ENCODE peak calls at places on chromosomes 7 and 10, in ten cellular contexts. One of them, this sample, is unnamed.

GRCh38 chr7:140899883-140900282 is 24.8 kb downstream of the BRAF start:
- DNase-seq in HFF-Myc: no peak
- DNase-seq in retinal pigment epithelial cell: no peak
- DNase-seq in A549: no peak
- DNase-seq in lower leg skin: no peak
- DNase-seq in fibroblast of the aortic adventitia: no peak
- DNase-seq in B cell: no peak
- DNase-seq in left ventricle myocardium inferior: no peak
- DNase-seq in cardiac muscle cell: peak
- DNase-seq in activated CD8-positive, alpha-beta T cell treated with anti-CD3 and anti-CD28 coated beads for 36 hours: no peak
- DNase-seq in this sample: no peak

GRCh38 chr7:134827889-134828288 is 48.5 kb downstream of the CALD1 start:
- DNase-seq in HFF-Myc: peak
- DNase-seq in retinal pigment epithelial cell: no peak
- DNase-seq in A549: no peak
- DNase-seq in lower leg skin: no peak
- DNase-seq in fibroblast of the aortic adventitia: peak
- DNase-seq in B cell: no peak
- DNase-seq in left ventricle myocardium inferior: no peak
- DNase-seq in cardiac muscle cell: no peak
- DNase-seq in activated CD8-positive, alpha-beta T cell treated with anti-CD3 and anti-CD28 coated beads for 36 hours: no peak
- DNase-seq in this sample: no peak

GRCh38 chr10:119207713-119208552 is 562 bp downstream of the GRK5 start:
- DNase-seq in HFF-Myc: no peak
- DNase-seq in retinal pigment epithelial cell: no peak
- DNase-seq in A549: peak
- DNase-seq in lower leg skin: peak
- DNase-seq in fibroblast of the aortic adventitia: peak
- DNase-seq in B cell: no peak
- DNase-seq in left ventricle myocardium inferior: peak
- DNase-seq in cardiac muscle cell: peak
- DNase-seq in activated CD8-positive, alpha-beta T cell treated with anti-CD3 and anti-CD28 coated beads for 36 hours: peak
- DNase-seq in this sample: peak

GRCh38 chr7:121198502-121198901 is 130.3 kb upstream of the WNT16 start:
- DNase-seq in HFF-Myc: no peak
- DNase-seq in retinal pigment epithelial cell: no peak
- DNase-seq in A549: no peak
- DNase-seq in lower leg skin: no peak
- DNase-seq in fibroblast of the aortic adventitia: no peak
- DNase-seq in B cell: no peak
- DNase-seq in left ventricle myocardium inferior: no peak
- DNase-seq in cardiac muscle cell: no peak
- DNase-seq in activated CD8-positive, alpha-beta T cell treated with anti-CD3 and anti-CD28 coated beads for 36 hours: no peak
- DNase-seq in this sample: no peak

GRCh38 chr7:130490888-130491771 is 755 bp upstream of the MEST start:
- DNase-seq in HFF-Myc: no peak
- DNase-seq in retinal pigment epithelial cell: no peak
- DNase-seq in A549: no peak
- DNase-seq in lower leg skin: no peak
- DNase-seq in fibroblast of the aortic adventitia: peak
- DNase-seq in B cell: peak
- DNase-seq in left ventricle myocardium inferior: no peak
- DNase-seq in cardiac muscle cell: peak
- DNase-seq in activated CD8-positive, alpha-beta T cell treated with anti-CD3 and anti-CD28 coated beads for 36 hours: peak
- DNase-seq in this sample: peak

GRCh38 chr10:71767420-71768035 is 5.8 kb downstream of the VSIR start:
- DNase-seq in HFF-Myc: no peak
- DNase-seq in retinal pigment epithelial cell: no peak
- DNase-seq in A549: peak
- DNase-seq in lower leg skin: no peak
- DNase-seq in fibroblast of the aortic adventitia: peak
- DNase-seq in B cell: no peak
- DNase-seq in left ventricle myocardium inferior: peak
- DNase-seq in cardiac muscle cell: no peak
- DNase-seq in activated CD8-positive, alpha-beta T cell treated with anti-CD3 and anti-CD28 coated beads for 36 hours: no peak
- DNase-seq in this sample: peak

GRCh38 chr10:484925-485661 is 204.4 kb downstream of the DIP2C start:
- DNase-seq in HFF-Myc: no peak
- DNase-seq in retinal pigment epithelial cell: no peak
- DNase-seq in A549: no peak
- DNase-seq in lower leg skin: no peak
- DNase-seq in fibroblast of the aortic adventitia: peak
- DNase-seq in B cell: no peak
- DNase-seq in left ventricle myocardium inferior: no peak
- DNase-seq in cardiac muscle cell: no peak
- DNase-seq in activated CD8-positive, alpha-beta T cell treated with anti-CD3 and anti-CD28 coated beads for 36 hours: peak
- DNase-seq in this sample: no peak

GRCh38 chr10:16606421-16606820 is 84.7 kb upstream of the C1QL3 start:
- DNase-seq in HFF-Myc: peak
- DNase-seq in retinal pigment epithelial cell: no peak
- DNase-seq in A549: no peak
- DNase-seq in lower leg skin: no peak
- DNase-seq in fibroblast of the aortic adventitia: no peak
- DNase-seq in B cell: no peak
- DNase-seq in left ventricle myocardium inferior: no peak
- DNase-seq in cardiac muscle cell: no peak
- DNase-seq in activated CD8-positive, alpha-beta T cell treated with anti-CD3 and anti-CD28 coated beads for 36 hours: no peak
- DNase-seq in this sample: no peak

GRCh38 chr10:102646610-102647432 is 2.5 kb downstream of the TRIM8 start:
- DNase-seq in HFF-Myc: no peak
- DNase-seq in retinal pigment epithelial cell: no peak
- DNase-seq in A549: no peak
- DNase-seq in lower leg skin: peak
- DNase-seq in fibroblast of the aortic adventitia: peak
- DNase-seq in B cell: no peak
- DNase-seq in left ventricle myocardium inferior: no peak
- DNase-seq in cardiac muscle cell: peak
- DNase-seq in activated CD8-positive, alpha-beta T cell treated with anti-CD3 and anti-CD28 coated beads for 36 hours: peak
- DNase-seq in this sample: peak

GRCh38 chr7:24942226-24942625 is 37.8 kb downstream of the OSBPL3 start:
- DNase-seq in HFF-Myc: no peak
- DNase-seq in retinal pigment epithelial cell: no peak
- DNase-seq in A549: no peak
- DNase-seq in lower leg skin: no peak
- DNase-seq in fibroblast of the aortic adventitia: no peak
- DNase-seq in B cell: no peak
- DNase-seq in left ventricle myocardium inferior: no peak
- DNase-seq in cardiac muscle cell: no peak
- DNase-seq in activated CD8-positive, alpha-beta T cell treated with anti-CD3 and anti-CD28 coated beads for 36 hours: no peak
- DNase-seq in this sample: no peak

GRCh38 chr7:83655951-83656556 is 7.1 kb upstream of the SEMA3E start:
- DNase-seq in HFF-Myc: no peak
- DNase-seq in retinal pigment epithelial cell: peak
- DNase-seq in A549: peak
- DNase-seq in lower leg skin: no peak
- DNase-seq in fibroblast of the aortic adventitia: peak
- DNase-seq in B cell: no peak
- DNase-seq in left ventricle myocardium inferior: no peak
- DNase-seq in cardiac muscle cell: peak
- DNase-seq in activated CD8-positive, alpha-beta T cell treated with anti-CD3 and anti-CD28 coated beads for 36 hours: peak
- DNase-seq in this sample: no peak

GRCh38 chr10:75211007-75211735 is 575 bp downstream of the VDAC2 start:
- DNase-seq in HFF-Myc: no peak
- DNase-seq in retinal pigment epithelial cell: no peak
- DNase-seq in A549: peak
- DNase-seq in lower leg skin: no peak
- DNase-seq in fibroblast of the aortic adventitia: peak
- DNase-seq in B cell: peak
- DNase-seq in left ventricle myocardium inferior: no peak
- DNase-seq in cardiac muscle cell: peak
- DNase-seq in activated CD8-positive, alpha-beta T cell treated with anti-CD3 and anti-CD28 coated beads for 36 hours: peak
- DNase-seq in this sample: no peak

GRCh38 chr10:132109341-132110072 is 43.8 kb downstream of the JAKMIP3 start:
- DNase-seq in HFF-Myc: no peak
- DNase-seq in retinal pigment epithelial cell: no peak
- DNase-seq in A549: no peak
- DNase-seq in lower leg skin: no peak
- DNase-seq in fibroblast of the aortic adventitia: peak
- DNase-seq in B cell: no peak
- DNase-seq in left ventricle myocardium inferior: peak
- DNase-seq in cardiac muscle cell: no peak
- DNase-seq in activated CD8-positive, alpha-beta T cell treated with anti-CD3 and anti-CD28 coated beads for 36 hours: no peak
- DNase-seq in this sample: no peak

GRCh38 chr7:41579961-41580935 is 122.6 kb downstream of the INHBA start:
- DNase-seq in HFF-Myc: peak
- DNase-seq in retinal pigment epithelial cell: peak
- DNase-seq in A549: peak
- DNase-seq in lower leg skin: no peak
- DNase-seq in fibroblast of the aortic adventitia: peak
- DNase-seq in B cell: no peak
- DNase-seq in left ventricle myocardium inferior: no peak
- DNase-seq in cardiac muscle cell: no peak
- DNase-seq in activated CD8-positive, alpha-beta T cell treated with anti-CD3 and anti-CD28 coated beads for 36 hours: no peak
- DNase-seq in this sample: no peak

GRCh38 chr10:124744688-124745055 is 494 bp upstream of the FAM53B start:
- DNase-seq in HFF-Myc: peak
- DNase-seq in retinal pigment epithelial cell: no peak
- DNase-seq in A549: peak
- DNase-seq in lower leg skin: no peak
- DNase-seq in fibroblast of the aortic adventitia: peak
- DNase-seq in B cell: no peak
- DNase-seq in left ventricle myocardium inferior: no peak
- DNase-seq in cardiac muscle cell: no peak
- DNase-seq in activated CD8-positive, alpha-beta T cell treated with anti-CD3 and anti-CD28 coated beads for 36 hours: no peak
- DNase-seq in this sample: no peak

DNA sequence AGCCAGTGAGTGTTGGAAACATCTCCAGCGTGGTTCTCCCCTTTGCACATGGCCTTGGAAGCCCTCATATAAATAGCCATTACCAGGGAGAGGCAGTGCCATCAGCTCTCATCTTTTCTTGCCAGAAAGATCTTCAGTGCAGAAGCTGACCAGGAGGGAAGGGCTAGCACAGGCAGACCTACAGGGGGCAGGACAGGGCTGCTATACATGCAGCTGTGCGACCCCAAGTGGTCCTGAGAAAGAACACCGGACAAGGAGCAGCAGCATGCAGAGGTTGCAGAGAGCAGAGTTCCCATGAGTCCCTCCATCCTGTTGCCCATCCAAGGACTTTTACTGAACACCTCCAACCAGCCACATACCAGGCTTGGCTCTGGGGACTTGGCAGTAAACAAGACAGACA is 17.1 kb downstream of the GRID1 start:
- DNase-seq in HFF-Myc: peak
- DNase-seq in retinal pigment epithelial cell: no peak
- DNase-seq in A549: peak
- DNase-seq in lower leg skin: no peak
- DNase-seq in fibroblast of the aortic adventitia: no peak
- DNase-seq in B cell: no peak
- DNase-seq in left ventricle myocardium inferior: no peak
- DNase-seq in cardiac muscle cell: peak
- DNase-seq in activated CD8-positive, alpha-beta T cell treated with anti-CD3 and anti-CD28 coated beads for 36 hours: peak
- DNase-seq in this sample: no peak
- TF ChIP-seq CTCF in HFF-Myc: peak
- TF ChIP-seq CTCF in retinal pigment epithelial cell: peak
- TF ChIP-seq CTCF in A549: peak
- TF ChIP-seq CTCF in lower leg skin: no peak
- TF ChIP-seq CTCF in fibroblast of the aortic adventitia: peak
- TF ChIP-seq CTCF in B cell: no peak
- TF ChIP-seq CTCF in left ventricle myocardium inferior: no peak
- TF ChIP-seq CTCF in cardiac muscle cell: peak
- TF ChIP-seq CTCF in activated CD8-positive, alpha-beta T cell treated with anti-CD3 and anti-CD28 coated beads for 36 hours: no peak
- TF ChIP-seq CTCF in this sample: no peak

GRCh38 chr10:117443677-117444022 is 68.4 kb upstream of the PDZD8 start:
- DNase-seq in HFF-Myc: no peak
- DNase-seq in retinal pigment epithelial cell: no peak
- DNase-seq in A549: no peak
- DNase-seq in lower leg skin: no peak
- DNase-seq in fibroblast of the aortic adventitia: no peak
- DNase-seq in B cell: no peak
- DNase-seq in left ventricle myocardium inferior: no peak
- DNase-seq in cardiac muscle cell: no peak
- DNase-seq in activated CD8-positive, alpha-beta T cell treated with anti-CD3 and anti-CD28 coated beads for 36 hours: no peak
- DNase-seq in this sample: no peak
- TF ChIP-seq CTCF in HFF-Myc: no peak
- TF ChIP-seq CTCF in retinal pigment epithelial cell: no peak
- TF ChIP-seq CTCF in A549: no peak
- TF ChIP-seq CTCF in lower leg skin: no peak
- TF ChIP-seq CTCF in fibroblast of the aortic adventitia: no peak
- TF ChIP-seq CTCF in B cell: no peak
- TF ChIP-seq CTCF in left ventricle myocardium inferior: no peak
- TF ChIP-seq CTCF in cardiac muscle cell: no peak
- TF ChIP-seq CTCF in activated CD8-positive, alpha-beta T cell treated with anti-CD3 and anti-CD28 coated beads for 36 hours: no peak
- TF ChIP-seq CTCF in this sample: no peak

DNA sequence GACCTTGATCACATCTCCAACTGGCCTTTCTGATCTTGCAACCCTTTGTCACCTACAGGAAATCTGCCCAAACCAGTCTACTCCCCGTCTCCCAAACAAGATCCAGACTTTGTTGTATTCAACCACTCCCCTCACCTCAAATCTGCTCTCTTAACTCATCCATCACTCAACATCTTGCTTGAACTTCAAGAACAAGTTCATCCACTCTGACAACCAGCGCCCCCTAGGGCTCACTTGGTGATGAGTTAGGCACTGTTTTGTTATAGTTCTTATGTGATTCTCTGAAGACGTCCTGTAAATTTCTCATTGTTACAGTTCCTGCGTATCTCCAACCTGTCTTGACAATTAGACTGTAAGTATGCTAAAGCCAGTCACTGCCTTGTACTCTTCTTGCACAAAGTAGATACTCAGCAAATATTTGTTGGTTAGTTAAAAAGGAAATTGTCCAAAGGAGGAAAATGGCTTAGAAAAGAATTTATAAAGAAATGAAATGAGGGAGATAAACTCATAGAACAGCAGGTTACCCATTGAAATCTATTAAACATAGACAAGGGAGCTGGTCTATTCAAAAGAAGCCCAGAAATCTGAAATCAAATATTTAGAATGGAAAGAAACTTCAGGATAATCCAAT is 5.3 kb downstream of the FRMD4A start:
- DNase-seq in HFF-Myc: no peak
- DNase-seq in retinal pigment epithelial cell: no peak
- DNase-seq in A549: peak
- DNase-seq in lower leg skin: peak
- DNase-seq in fibroblast of the aortic adventitia: peak
- DNase-seq in B cell: no peak
- DNase-seq in left ventricle myocardium inferior: peak
- DNase-seq in cardiac muscle cell: peak
- DNase-seq in activated CD8-positive, alpha-beta T cell treated with anti-CD3 and anti-CD28 coated beads for 36 hours: peak
- DNase-seq in this sample: no peak
- TF ChIP-seq CTCF in HFF-Myc: peak
- TF ChIP-seq CTCF in retinal pigment epithelial cell: peak
- TF ChIP-seq CTCF in A549: peak
- TF ChIP-seq CTCF in lower leg skin: no peak
- TF ChIP-seq CTCF in fibroblast of the aortic adventitia: peak
- TF ChIP-seq CTCF in B cell: peak
- TF ChIP-seq CTCF in left ventricle myocardium inferior: peak
- TF ChIP-seq CTCF in cardiac muscle cell: peak
- TF ChIP-seq CTCF in activated CD8-positive, alpha-beta T cell treated with anti-CD3 and anti-CD28 coated beads for 36 hours: peak
- TF ChIP-seq CTCF in this sample: peak

GRCh38 chr7:2670720-2671391 is 17.1 kb upstream of the AMZ1 start:
- DNase-seq in HFF-Myc: no peak
- DNase-seq in retinal pigment epithelial cell: no peak
- DNase-seq in A549: peak
- DNase-seq in lower leg skin: no peak
- DNase-seq in fibroblast of the aortic adventitia: peak
- DNase-seq in B cell: peak
- DNase-seq in left ventricle myocardium inferior: peak
- DNase-seq in cardiac muscle cell: peak
- DNase-seq in activated CD8-positive, alpha-beta T cell treated with anti-CD3 and anti-CD28 coated beads for 36 hours: peak
- DNase-seq in this sample: peak
- TF ChIP-seq CTCF in HFF-Myc: peak
- TF ChIP-seq CTCF in retinal pigment epithelial cell: peak
- TF ChIP-seq CTCF in A549: peak
- TF ChIP-seq CTCF in lower leg skin: no peak
- TF ChIP-seq CTCF in fibroblast of the aortic adventitia: peak
- TF ChIP-seq CTCF in B cell: peak
- TF ChIP-seq CTCF in left ventricle myocardium inferior: peak
- TF ChIP-seq CTCF in cardiac muscle cell: peak
- TF ChIP-seq CTCF in activated CD8-positive, alpha-beta T cell treated with anti-CD3 and anti-CD28 coated beads for 36 hours: peak
- TF ChIP-seq CTCF in this sample: peak